ENCODE peak calls at places on chromosomes 4 and X, in nine cellular contexts. U is ascending aorta; P is Karpas-422; S is endothelial cell of umbilical vein; Z is astrocyte; C is GM23338; N is IMR-90; K is upper lobe of right lung; D is CD4-positive, CD25-positive, alpha-beta regulatory T cell. B is an unnamed sample.

GRCh38 chr4:40251366-40251765 is 54.5 kb downstream of the RHOH start:
- DNase-seq in S (peak; percentile 42), Z (peak; percentile 23), P (no peak), U (no peak), N (no peak), D (peak; percentile 47), K (no peak), C (no peak), B (no peak)

GRCh38 chrX:108224727-108225455 is 133.3 kb downstream of the ATG4A start:
- DNase-seq in P (peak; percentile 65), D (peak; percentile 23), Z (peak; percentile 47), K (no peak), S (peak; percentile 37), U (no peak), C (peak; percentile 72), N (peak; percentile 31), B (no peak)

GRCh38 chrX:42832764-42833549 is 55.0 kb upstream of the PPP1R2C start:
- DNase-seq in S (peak; percentile 5), C (no peak), Z (no peak), P (no peak), K (no peak), N (no peak), U (no peak), D (no peak), B (no peak)

GRCh38 chrX:42117318-42117717 is 194.0 kb upstream of the CASK start:
- DNase-seq in C (no peak), S (no peak), N (no peak), P (no peak), Z (no peak), K (no peak), D (peak; percentile 32), U (no peak), B (no peak)

GRCh38 chr4:38574559-38575333 is 89.3 kb upstream of the KLF3 start:
- DNase-seq in K (no peak), C (no peak), P (no peak), D (no peak), U (no peak), S (no peak), N (no peak), Z (no peak), B (no peak)

GRCh38 chrX:48558270-48558669 is 16.0 kb upstream of the RBM3 start:
- DNase-seq in N (peak; percentile 87), U (no peak), S (peak; percentile 53), Z (peak; percentile 82), C (no peak), D (no peak), K (no peak), P (no peak), B (no peak)

GRCh38 chrX:53048169-53049126 is at the start of gene GPR173:
- DNase-seq in S (peak; percentile 63), N (peak; percentile 66), P (no peak), Z (peak; percentile 62), D (no peak), K (peak; percentile 69), C (peak; percentile 57), U (no peak), B (no peak)

GRCh38 chr4:77921701-77922100 is 59.1 kb downstream of the MRPL1 start:
- DNase-seq in P (no peak), N (peak; percentile 96), K (no peak), C (no peak), U (no peak), D (no peak), Z (peak; percentile 94), S (peak; percentile 97), B (no peak)

DNA sequence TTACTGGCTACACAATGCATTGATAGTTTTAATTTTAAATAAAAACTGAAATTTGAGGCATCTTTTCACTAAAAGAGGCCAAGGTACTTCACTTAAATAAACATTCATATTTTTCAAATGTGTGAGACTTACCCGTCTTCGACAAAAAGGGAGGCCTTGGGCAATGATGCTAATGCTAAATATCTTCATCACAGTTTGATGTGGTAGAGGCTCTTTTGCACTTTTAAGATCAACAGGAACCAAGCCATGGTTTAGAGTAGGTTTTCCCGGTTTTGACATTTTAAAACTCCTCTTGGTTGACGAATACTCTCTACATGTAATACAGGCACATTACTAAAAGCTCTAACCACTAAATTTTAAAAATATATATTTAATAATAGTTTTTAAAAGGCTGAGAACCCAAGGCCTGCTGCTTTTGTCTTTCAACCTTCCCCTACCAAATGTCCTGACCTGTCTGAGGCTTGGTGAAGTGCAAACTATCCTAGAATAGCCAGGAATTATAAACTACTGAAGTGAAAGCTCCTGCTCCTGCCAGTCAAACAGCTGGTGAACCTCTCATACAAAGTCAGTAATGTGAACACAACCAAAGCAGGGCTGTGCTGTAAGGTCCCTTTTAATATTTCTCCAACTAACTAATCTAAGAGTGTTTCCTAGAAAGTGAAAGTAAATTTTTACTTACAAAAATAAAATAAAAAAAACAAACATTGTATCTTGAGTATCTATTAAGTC is 153.7 kb downstream of the FBXW7 start:
- DNase-seq in D (no peak), K (no peak), S (peak; percentile 14), P (no peak), N (peak; percentile 21), U (no peak), C (no peak), Z (no peak), B (no peak)
- H3K27ac ChIP-seq in D (peak overlapping the region; percentile 41), K (peak overlapping the region; percentile 59), S (no peak overlapping the region), P (no peak overlapping the region), N (no peak overlapping the region), U (peak overlapping the region; percentile 33), C (no peak overlapping the region), Z (no peak overlapping the region), B (peak overlapping the region; percentile 23)

GRCh38 chrX:115539841-115540240 is 21.1 kb upstream of the PLS3 start:
- DNase-seq in S (peak; percentile 59), K (no peak), P (no peak), C (no peak), U (no peak), N (peak; percentile 8), D (no peak), Z (no peak), B (no peak)
- H3K4me1 ChIP-seq in S (peaks cover 28% of the 10 kb centered on the region), K (no peaks in the 10 kb centered on the region), P (no peaks in the 10 kb centered on the region), C (no peaks in the 10 kb centered on the region), U (no peaks in the 10 kb centered on the region), N (no peaks in the 10 kb centered on the region), D (no peaks in the 10 kb centered on the region), Z (no peaks in the 10 kb centered on the region), B (no peaks in the 10 kb centered on the region)

GRCh38 chrX:12986164-12986779 is 11.4 kb downstream of the TMSB4X start:
- DNase-seq in N (no peak), P (no peak), K (no peak), Z (no peak), U (no peak), D (no peak), C (no peak), S (no peak), B (no peak)
- H3K27ac ChIP-seq in N (no peak overlapping the region), P (no peak overlapping the region), K (no peak overlapping the region), Z (no peak overlapping the region), U (no peak overlapping the region), D (peak overlapping the region; percentile 71), C (no peak overlapping the region), S (no peak overlapping the region), B (no peak overlapping the region)

GRCh38 chrX:355329-356050 is 31.2 kb downstream of the PPP2R3B start:
- DNase-seq in C (no peak), P (no peak), S (no peak), U (no peak), D (no peak), K (peak; percentile 33), N (no peak), Z (no peak), B (no peak)
- H3K4me1 ChIP-seq in C (no peaks in the 10 kb centered on the region), P (no peaks in the 10 kb centered on the region), S (peaks cover 11% of the 10 kb centered on the region), U (no peaks in the 10 kb centered on the region), D (peaks cover 11% of the 10 kb centered on the region), K (no peaks in the 10 kb centered on the region), N (no peaks in the 10 kb centered on the region), Z (peaks cover 6% of the 10 kb centered on the region), B (no peaks in the 10 kb centered on the region)

GRCh38 chrX:13084611-13085010 is 40.2 kb upstream of the FAM9C start:
- DNase-seq in S (peak; percentile 32), U (no peak), Z (no peak), D (no peak), K (no peak), C (no peak), N (no peak), P (no peak), B (no peak)

GRCh38 chrX:13081385-13082285 is 37.2 kb upstream of the FAM9C start:
- DNase-seq in P (peak; percentile 59), U (no peak), D (peak; percentile 62), C (no peak), S (no peak), Z (no peak), K (no peak), N (peak; percentile 54), B (no peak)

GRCh38 chrX:13085533-13085932 is 41.1 kb upstream of the FAM9C start:
- DNase-seq in U (no peak), N (no peak), D (peak; percentile 84), C (no peak), S (no peak), P (no peak), K (no peak), Z (no peak), B (no peak)

GRCh38 chrX:13080128-13080795 is 35.8 kb upstream of the FAM9C start:
- DNase-seq in N (no peak), S (no peak), Z (no peak), U (no peak), D (no peak), C (no peak), P (no peak), K (no peak), B (no peak)

DNA sequence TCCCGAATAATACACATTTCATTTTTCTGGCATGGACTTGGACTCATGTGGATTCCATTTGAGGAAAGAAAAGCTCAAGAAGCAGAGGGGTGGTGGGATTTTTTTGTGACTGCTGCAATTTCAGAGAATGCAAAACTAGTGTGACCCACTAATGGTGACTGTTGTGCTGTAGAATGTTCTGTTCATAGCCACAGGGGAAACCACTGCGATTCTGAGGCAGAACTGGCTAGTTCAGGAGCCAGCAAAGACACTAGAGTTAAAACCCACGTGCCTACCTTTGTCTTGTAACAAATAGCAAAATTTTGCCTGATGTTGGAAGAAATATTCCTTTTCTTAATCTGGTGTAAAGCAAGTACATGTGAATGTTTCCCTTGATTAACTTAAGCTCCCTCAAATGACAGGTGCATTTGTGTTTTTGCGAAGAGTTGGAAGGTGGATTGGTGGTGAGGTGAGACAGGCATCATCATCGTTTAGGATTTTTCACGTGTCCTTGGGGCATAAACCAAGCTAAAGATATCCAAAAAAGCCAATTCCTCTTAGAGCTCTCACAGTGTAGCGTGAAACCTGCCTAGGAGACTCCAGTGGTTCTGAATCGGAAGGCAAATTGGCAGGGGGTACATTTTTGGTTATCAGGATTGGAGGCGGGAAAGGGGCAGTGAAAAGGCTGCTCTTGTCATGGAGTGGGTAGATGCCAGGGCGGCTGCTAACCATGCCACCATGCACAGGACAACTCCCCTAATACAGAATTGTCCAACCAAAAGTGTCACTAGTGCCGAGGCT is 38.1 kb upstream of the FAM9C start:
- DNase-seq in D (peak; percentile 41), N (no peak), P (no peak), K (no peak), U (no peak), S (no peak), C (no peak), Z (no peak), B (no peak)
- H3K27ac ChIP-seq in D (peak overlapping the region; percentile 58), N (peak overlapping the region; percentile 100), P (no peak overlapping the region), K (peak overlapping the region; percentile 63), U (peak overlapping the region; percentile 13), S (no peak overlapping the region), C (no peak overlapping the region), Z (no peak overlapping the region), B (no peak overlapping the region)

B was measured in thoracic aorta.